ENCODE peak calls at places on chromosomes 6 and 20, in five cellular contexts. G, Z, L, R and O are unnamed samples.

GRCh38 chr6:107496041-107496440 is 6.1 kb downstream of the SOBP start:
- DNase-seq in R (no peak), G (no peak), Z (no peak), L (no peak), O (no peak)

GRCh38 chr6:104473021-104473429 is 386.7 kb downstream of the HACE1 start:
- DNase-seq in Z (no peak), G (no peak), L (no peak), R (no peak), O (no peak)

GRCh38 chr6:133764011-133764812 is 124.7 kb upstream of the TCF21 start:
- DNase-seq in L (peak; percentile 54), G (no peak), R (no peak), Z (no peak), O (no peak)

GRCh38 chr6:106553440-106553839 is 75.9 kb downstream of the RTN4IP1 start:
- DNase-seq in Z (no peak), L (no peak), R (no peak), G (no peak), O (no peak)

GRCh38 chr6:142698751-142699150 is 246.2 kb downstream of the HIVEP2 start:
- DNase-seq in R (no peak), Z (no peak), G (no peak), L (no peak), O (no peak)

GRCh38 chr20:57801581-57801980 is 91.8 kb upstream of the PMEPA1 start:
- DNase-seq in G (no peak), L (no peak), Z (no peak), R (no peak), O (no peak)

GRCh38 chr20:33370296-33370695 is 31.0 kb downstream of the CDK5RAP1 start:
- DNase-seq in R (no peak), Z (peak; percentile 51), G (no peak), L (no peak), O (no peak)

GRCh38 chr6:163338671-163339405 is 75.7 kb upstream of the QKI start:
- DNase-seq in R (no peak), G (no peak), Z (no peak), L (peak; percentile 21), O (no peak)

GRCh38 chr6:41470341-41471063 is 75.7 kb upstream of the FOXP4 start:
- DNase-seq in R (peak; percentile 82), G (no peak), Z (no peak), L (no peak), O (no peak)

GRCh38 chr6:93105017-93105416 is 314.3 kb downstream of the EPHA7 start:
- DNase-seq in Z (no peak), G (no peak), L (no peak), R (peak; percentile 59), O (no peak)

GRCh38 chr20:44596010-44596409 is 13.6 kb downstream of the PKIG start:
- DNase-seq in Z (no peak), G (no peak), R (no peak), L (no peak), O (no peak)

GRCh38 chr6:121319112-121319553 is 15.1 kb downstream of the TBC1D32 start:
- DNase-seq in R (peak; percentile 60), Z (no peak), L (peak; percentile 12), G (no peak), O (peak; percentile 15)

GRCh38 chr6:129312865-129313264 is 397.1 kb downstream of the ARHGAP18 start:
- DNase-seq in R (no peak), Z (no peak), L (peak; percentile 80), G (no peak), O (no peak)

GRCh38 chr6:21593927-21594421 is 423 bp downstream of the SOX4 start:
- DNase-seq in Z (no peak), G (peak; percentile 40), L (peak; percentile 51), R (peak; percentile 77), O (no peak)

GRCh38 chr6:13268914-13269532 is 59.3 kb downstream of the TBC1D7 start:
- DNase-seq in R (no peak), Z (no peak), L (peak; percentile 51), G (no peak), O (no peak)

GRCh38 chr20:1507276-1507675 is 16.1 kb upstream of the SIRPB2 start:
- DNase-seq in G (no peak), L (no peak), R (no peak), Z (no peak), O (no peak)

GRCh38 chr20:31883829-31884228 is 13.4 kb downstream of the TTLL9 start:
- DNase-seq in Z (no peak), L (no peak), G (no peak), R (no peak), O (no peak)

GRCh38 chr20:31877684-31878083 is 7.2 kb downstream of the TTLL9 start:
- DNase-seq in R (no peak), G (no peak), L (no peak), Z (no peak), O (no peak)

GRCh38 chr20:31881945-31882344 is 11.5 kb downstream of the TTLL9 start:
- DNase-seq in G (no peak), L (no peak), R (no peak), Z (no peak), O (no peak)

DNA sequence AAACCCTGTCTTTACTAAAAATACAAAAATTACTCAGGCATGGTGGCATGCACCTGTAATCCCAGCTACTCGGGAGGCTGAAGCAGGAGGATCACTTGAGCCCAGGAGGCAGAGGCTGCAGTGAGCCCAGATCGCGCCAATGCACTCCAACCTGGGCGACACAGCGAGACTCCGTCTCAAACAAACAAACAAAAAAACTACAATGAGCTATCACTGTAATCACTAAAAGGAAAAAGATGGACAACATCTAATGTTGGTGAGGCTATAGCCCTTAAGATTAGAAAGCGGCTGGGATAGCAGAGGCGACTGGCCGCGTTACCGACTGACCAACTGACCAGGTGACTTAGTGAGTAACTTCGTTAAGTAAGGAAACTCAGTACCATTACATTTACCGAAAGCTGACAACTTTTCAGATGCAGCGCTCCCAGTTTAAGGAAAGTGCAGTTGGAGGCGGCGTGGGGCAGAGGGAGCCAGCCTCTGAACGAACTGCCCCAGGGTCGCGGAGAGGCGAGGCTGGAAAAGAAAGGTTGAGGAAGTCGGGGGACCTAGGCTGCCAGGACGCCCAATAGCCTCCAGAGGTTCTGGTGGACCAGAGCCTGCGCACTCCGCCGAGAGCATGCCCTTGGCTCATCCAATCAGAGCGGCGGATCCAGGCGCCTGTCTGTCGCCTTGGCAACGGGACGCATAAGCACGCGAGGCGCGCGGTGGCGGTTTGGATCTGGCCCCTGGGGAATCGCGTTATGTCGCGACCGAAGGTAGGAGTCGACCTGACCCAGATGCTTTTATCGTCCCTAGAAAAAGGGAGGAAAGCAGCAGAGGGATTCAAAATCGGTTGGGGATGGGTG is 8.9 kb downstream of the TTLL9 start:
- DNase-seq in R (peak; percentile 95), L (peak; percentile 93), G (peak; percentile 92), Z (peak; percentile 77), O (peak; percentile 90)
- TF ChIP-seq CTCF in R (no peak), L (no peak), G (no peak), Z (no peak), O (no peak)

GRCh38 chr6:125952764-125953501 is 3.6 kb upstream of the HINT3 start:
- DNase-seq in Z (no peak), G (peak; percentile 19), L (no peak), R (peak; percentile 60), O (peak; percentile 23)
- TF ChIP-seq CTCF in Z (peak; percentile 34), G (peak; percentile 67), L (peak; percentile 60), R (peak; percentile 50), O (peak; percentile 68)

GRCh38 chr6:155832596-155832995 is 377.0 kb upstream of the NOX3 start:
- DNase-seq in G (no peak), Z (peak; percentile 26), R (peak; percentile 33), L (peak; percentile 46), O (no peak)
- TF ChIP-seq CTCF in G (no peak), Z (no peak), R (peak; percentile 31), L (no peak), O (no peak)

GRCh38 chr20:37904008-37904675 is 1.2 kb downstream of the VSTM2L start:
- DNase-seq in R (no peak), G (no peak), Z (no peak), L (no peak), O (no peak)

GRCh38 chr20:37904845-37905244 is 1.9 kb downstream of the VSTM2L start:
- DNase-seq in R (no peak), L (no peak), Z (no peak), G (no peak), O (no peak)

GRCh38 chr20:37902504-37903313 is at the start of gene VSTM2L:
- DNase-seq in G (peak; percentile 75), Z (no peak), L (peak; percentile 26), R (peak; percentile 91), O (peak; percentile 45)

GRCh38 chr20:37901667-37902503 is 1.0 kb upstream of the VSTM2L start:
- DNase-seq in Z (no peak), G (peak; percentile 92), R (peak; percentile 85), L (peak; percentile 32), O (peak; percentile 83)

GRCh38 chr20:37903317-37904007 is 535 bp downstream of the VSTM2L start:
- DNase-seq in G (peak; percentile 56), R (no peak), L (no peak), Z (no peak), O (peak; percentile 36)
- TF ChIP-seq CTCF in G (peak; percentile 68), R (peak; percentile 60), L (no peak), Z (peak; percentile 16), O (peak; percentile 20)

GRCh38 chr6:7106752-7107577 is 796 bp upstream of the RREB1 start:
- DNase-seq in R (peak; percentile 41), L (peak; percentile 19), Z (no peak), G (peak; percentile 75), O (peak; percentile 68)
- TF ChIP-seq CTCF in R (no peak), L (no peak), Z (peak; percentile 23), G (peak; percentile 40), O (peak; percentile 22)